ENCODE peak calls at places on chromosomes 7 and 10, in five cellular contexts. One of them, this sample, is unnamed.

GRCh38 chr7:25953859-25954258 is 198.1 kb upstream of the NFE2L3 start:
- DNase-seq in HL-60: no peak
- DNase-seq in progenitor cell of endocrine pancreas: no peak
- DNase-seq in AG04450: no peak
- DNase-seq in GM23338: no peak
- DNase-seq in this sample: no peak

GRCh38 chr7:102992820-102993531 is 80.2 kb downstream of the LRRC17 start:
- DNase-seq in HL-60: no peak
- DNase-seq in GM23338: no peak
- DNase-seq in progenitor cell of endocrine pancreas: no peak
- DNase-seq in AG04450: peak
- DNase-seq in this sample: no peak

GRCh38 chr7:36157506-36158320 is 4.7 kb downstream of the EEPD1 start:
- DNase-seq in progenitor cell of endocrine pancreas: no peak
- DNase-seq in GM23338: no peak
- DNase-seq in HL-60: no peak
- DNase-seq in AG04450: no peak
- DNase-seq in this sample: no peak

GRCh38 chr7:38744746-38745145 is 113.6 kb upstream of the AMPH start:
- DNase-seq in progenitor cell of endocrine pancreas: no peak
- DNase-seq in AG04450: peak
- DNase-seq in HL-60: no peak
- DNase-seq in GM23338: no peak
- DNase-seq in this sample: no peak

GRCh38 chr7:120731276-120731675 is 126.7 kb downstream of the TSPAN12 start:
- DNase-seq in GM23338: no peak
- DNase-seq in AG04450: no peak
- DNase-seq in progenitor cell of endocrine pancreas: no peak
- DNase-seq in HL-60: no peak
- DNase-seq in this sample: no peak

GRCh38 chr7:107479303-107479702 is 9.4 kb downstream of the GPR22 start:
- DNase-seq in HL-60: no peak
- DNase-seq in progenitor cell of endocrine pancreas: no peak
- DNase-seq in AG04450: no peak
- DNase-seq in GM23338: no peak
- DNase-seq in this sample: no peak

GRCh38 chr7:82325416-82325815 is 118.2 kb downstream of the CACNA2D1 start:
- DNase-seq in AG04450: peak
- DNase-seq in HL-60: no peak
- DNase-seq in GM23338: no peak
- DNase-seq in progenitor cell of endocrine pancreas: no peak
- DNase-seq in this sample: no peak

GRCh38 chr7:107891619-107892366 is 810 bp downstream of the DLD start:
- DNase-seq in progenitor cell of endocrine pancreas: no peak
- DNase-seq in AG04450: no peak
- DNase-seq in GM23338: no peak
- DNase-seq in HL-60: peak
- DNase-seq in this sample: no peak

GRCh38 chr7:149838992-149839408 is 825 bp downstream of the ZNF862 start:
- DNase-seq in GM23338: peak
- DNase-seq in HL-60: no peak
- DNase-seq in AG04450: no peak
- DNase-seq in progenitor cell of endocrine pancreas: no peak
- DNase-seq in this sample: no peak

GRCh38 chr7:64951250-64951848 is 39.5 kb downstream of the ZNF117 start:
- DNase-seq in HL-60: peak
- DNase-seq in progenitor cell of endocrine pancreas: no peak
- DNase-seq in GM23338: peak
- DNase-seq in AG04450: peak
- DNase-seq in this sample: peak

GRCh38 chr7:135164357-135165021 is 6.0 kb downstream of the CYREN start:
- DNase-seq in progenitor cell of endocrine pancreas: no peak
- DNase-seq in GM23338: no peak
- DNase-seq in HL-60: no peak
- DNase-seq in AG04450: no peak
- DNase-seq in this sample: no peak
- TF ChIP-seq CTCF in progenitor cell of endocrine pancreas: no peak
- TF ChIP-seq CTCF in GM23338: peak
- TF ChIP-seq CTCF in HL-60: no peak
- TF ChIP-seq CTCF in AG04450: no peak
- TF ChIP-seq CTCF in this sample: no peak

GRCh38 chr7:73328696-73329095 is 735 bp downstream of the FKBP6 start:
- DNase-seq in progenitor cell of endocrine pancreas: no peak
- DNase-seq in AG04450: no peak
- DNase-seq in GM23338: no peak
- DNase-seq in HL-60: no peak
- DNase-seq in this sample: no peak
- TF ChIP-seq CTCF in progenitor cell of endocrine pancreas: no peak
- TF ChIP-seq CTCF in AG04450: no peak
- TF ChIP-seq CTCF in GM23338: no peak
- TF ChIP-seq CTCF in HL-60: no peak
- TF ChIP-seq CTCF in this sample: no peak

DNA sequence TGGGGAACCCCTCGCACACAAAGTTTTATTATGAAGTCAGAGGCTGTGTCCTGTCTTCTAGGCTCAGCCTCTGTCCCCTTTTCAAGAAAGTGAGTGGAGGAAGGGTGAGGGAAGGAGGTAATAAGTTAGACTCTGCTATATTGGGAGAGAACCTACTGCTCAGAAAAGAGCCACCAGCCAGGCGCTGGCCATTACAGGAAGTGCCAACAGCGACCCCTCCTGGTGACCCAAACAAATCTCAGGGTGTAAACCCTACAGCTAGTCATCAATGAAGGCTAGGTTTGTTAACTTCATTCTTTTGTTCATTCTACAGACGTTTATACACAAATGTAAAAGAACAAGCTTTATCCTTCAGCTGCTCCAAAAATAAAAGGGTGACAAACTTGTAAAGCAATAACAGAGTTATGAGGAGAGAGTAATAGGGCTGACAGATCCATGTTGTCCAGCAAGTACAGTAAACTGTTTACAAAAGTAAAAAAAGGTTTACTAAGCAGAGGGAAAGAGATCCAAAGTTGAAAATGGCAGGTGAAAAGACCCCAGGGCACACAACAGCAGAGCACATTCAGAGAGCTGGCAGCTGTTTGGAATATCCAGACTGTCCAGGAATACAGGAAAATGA is 82.7 kb downstream of the FAM204A start:
- DNase-seq in HL-60: peak
- DNase-seq in AG04450: no peak
- DNase-seq in GM23338: peak
- DNase-seq in progenitor cell of endocrine pancreas: peak
- DNase-seq in this sample: peak
- TF ChIP-seq CTCF in HL-60: peak
- TF ChIP-seq CTCF in AG04450: peak
- TF ChIP-seq CTCF in GM23338: peak
- TF ChIP-seq CTCF in progenitor cell of endocrine pancreas: peak
- TF ChIP-seq CTCF in this sample: peak

GRCh38 chr10:103687718-103688117 is 167.7 kb downstream of the SH3PXD2A start:
- DNase-seq in GM23338: no peak
- DNase-seq in HL-60: no peak
- DNase-seq in progenitor cell of endocrine pancreas: no peak
- DNase-seq in AG04450: no peak
- DNase-seq in this sample: no peak

GRCh38 chr10:103683851-103684250 is 171.5 kb downstream of the SH3PXD2A start:
- DNase-seq in GM23338: no peak
- DNase-seq in AG04450: no peak
- DNase-seq in HL-60: no peak
- DNase-seq in progenitor cell of endocrine pancreas: no peak
- DNase-seq in this sample: no peak

GRCh38 chr10:103687172-103687571 is 168.2 kb downstream of the SH3PXD2A start:
- DNase-seq in GM23338: no peak
- DNase-seq in AG04450: no peak
- DNase-seq in progenitor cell of endocrine pancreas: no peak
- DNase-seq in HL-60: no peak
- DNase-seq in this sample: no peak

GRCh38 chr10:103688451-103688850 is 166.9 kb downstream of the SH3PXD2A start:
- DNase-seq in GM23338: no peak
- DNase-seq in progenitor cell of endocrine pancreas: no peak
- DNase-seq in HL-60: no peak
- DNase-seq in AG04450: no peak
- DNase-seq in this sample: no peak

DNA sequence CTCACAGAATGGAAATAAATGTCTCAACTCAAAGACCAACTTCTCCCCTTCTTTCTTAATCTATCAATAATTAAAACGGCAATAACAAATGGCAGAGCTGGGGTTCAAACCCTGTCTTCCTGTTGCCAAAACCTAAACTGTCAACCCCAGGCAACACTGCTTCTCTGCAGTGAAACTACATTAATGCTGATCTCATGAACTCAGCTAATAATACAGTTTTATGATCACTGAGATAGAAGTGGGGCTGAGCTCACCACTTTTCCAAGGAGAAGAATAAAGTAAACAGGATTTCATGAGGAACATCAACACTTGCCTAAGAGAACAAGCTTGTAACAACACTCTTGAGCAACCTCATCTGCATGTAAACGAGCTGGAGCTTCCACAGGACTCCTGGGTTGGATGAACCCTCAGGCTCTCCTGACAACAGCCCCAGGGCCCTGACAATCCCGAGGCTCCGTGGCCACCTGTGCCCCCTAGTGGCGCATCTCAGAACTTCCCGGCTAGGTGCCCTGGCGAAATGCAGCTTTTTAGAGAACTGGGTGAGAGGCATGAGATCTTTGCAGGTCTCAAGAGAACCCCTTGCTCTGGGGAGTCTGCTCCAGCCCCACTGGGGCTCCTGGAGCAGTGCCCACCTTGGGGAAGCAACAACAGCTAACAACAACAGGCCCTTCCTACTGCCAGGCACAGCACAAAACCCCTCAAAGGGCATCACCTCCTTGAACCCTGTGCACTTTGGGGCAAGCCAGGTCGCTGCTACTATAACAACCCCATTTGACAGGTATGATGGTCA is 169.3 kb downstream of the SH3PXD2A start:
- DNase-seq in HL-60: peak
- DNase-seq in AG04450: no peak
- DNase-seq in progenitor cell of endocrine pancreas: peak
- DNase-seq in GM23338: peak
- DNase-seq in this sample: peak
- TF ChIP-seq CTCF in HL-60: peak
- TF ChIP-seq CTCF in AG04450: peak
- TF ChIP-seq CTCF in progenitor cell of endocrine pancreas: peak
- TF ChIP-seq CTCF in GM23338: peak
- TF ChIP-seq CTCF in this sample: peak

GRCh38 chr7:134646425-134647305 is at the start of gene BPGM:
- DNase-seq in progenitor cell of endocrine pancreas: peak
- DNase-seq in GM23338: peak
- DNase-seq in AG04450: peak
- DNase-seq in HL-60: peak
- DNase-seq in this sample: peak
- TF ChIP-seq CTCF in progenitor cell of endocrine pancreas: peak
- TF ChIP-seq CTCF in GM23338: peak
- TF ChIP-seq CTCF in AG04450: peak
- TF ChIP-seq CTCF in HL-60: peak
- TF ChIP-seq CTCF in this sample: peak

GRCh38 chr10:33930079-33930478 is 595.6 kb upstream of the NRP1 start:
- DNase-seq in progenitor cell of endocrine pancreas: no peak
- DNase-seq in HL-60: peak
- DNase-seq in AG04450: no peak
- DNase-seq in GM23338: no peak
- DNase-seq in this sample: no peak
- TF ChIP-seq CTCF in progenitor cell of endocrine pancreas: no peak
- TF ChIP-seq CTCF in HL-60: no peak
- TF ChIP-seq CTCF in AG04450: no peak
- TF ChIP-seq CTCF in GM23338: no peak
- TF ChIP-seq CTCF in this sample: no peak

DNA sequence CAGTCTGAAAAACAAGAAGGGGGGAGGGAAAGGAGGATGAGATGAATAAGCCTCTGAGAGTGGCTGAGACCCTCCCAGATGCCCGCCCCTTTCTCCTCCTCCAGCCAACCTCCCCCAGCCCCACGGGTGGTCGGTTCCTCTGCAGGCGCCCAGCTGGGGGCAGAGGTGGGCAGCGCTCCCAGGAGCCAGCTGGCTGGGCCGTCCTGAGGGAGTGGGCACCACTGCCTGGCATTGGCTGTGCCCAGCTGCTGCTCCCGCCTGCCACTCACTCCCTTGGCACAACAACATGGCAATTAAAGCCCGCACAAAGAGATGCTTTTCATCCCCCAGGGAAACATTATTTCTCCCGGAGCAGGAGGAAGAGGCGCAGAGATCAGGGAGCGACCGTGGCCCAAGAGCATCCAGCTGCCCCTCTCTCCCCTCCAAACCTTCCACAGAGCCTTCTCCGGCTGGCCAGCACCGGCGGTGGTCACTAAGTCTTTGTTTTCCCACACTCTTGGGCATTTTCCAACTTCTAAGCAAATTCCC is 107.2 kb downstream of the SPDYE5 start:
- DNase-seq in HL-60: no peak
- DNase-seq in GM23338: peak
- DNase-seq in AG04450: no peak
- DNase-seq in progenitor cell of endocrine pancreas: no peak
- DNase-seq in this sample: no peak
- TF ChIP-seq CTCF in HL-60: no peak
- TF ChIP-seq CTCF in GM23338: no peak
- TF ChIP-seq CTCF in AG04450: peak
- TF ChIP-seq CTCF in progenitor cell of endocrine pancreas: no peak
- TF ChIP-seq CTCF in this sample: no peak